ENCODE peak calls at places on chromosomes 13 and 19, in six cellular contexts. P is endothelial cell of umbilical vein, Y is left lung, A is BE2C, S is pancreas, K is heart left ventricle. N is an unnamed sample. For H3K4me1, the result is how much of the 10 kb centered on the place peaks cover.

GRCh38 chr13:77139311-77139710 is 112.4 kb upstream of the FBXL3 start:
- DNase-seq in P (no peak), Y (no peak), A (no peak), S (no peak), K (no peak), N (no peak)

GRCh38 chr13:31485651-31486051 is 253.7 kb upstream of the RXFP2 start:
- DNase-seq in P (peak), Y (no peak), A (no peak), S (no peak), K (no peak), N (no peak)

GRCh38 chr13:80116107-80116506 is 224.8 kb downstream of the SPRY2 start:
- DNase-seq in P (peak), Y (no peak), A (no peak), S (no peak), K (no peak), N (no peak)

GRCh38 chr19:56092685-56093631 is 28.1 kb downstream of the ZNF787 start:
- DNase-seq in P (no peak), Y (no peak), A (no peak), S (no peak), K (peak), N (no peak)

GRCh38 chr13:19672990-19673389 is 39.5 kb downstream of the MPHOSPH8 start:
- DNase-seq in P (no peak), Y (no peak), A (no peak), S (no peak), K (no peak), N (no peak)

GRCh38 chr19:53771133-53771532 is 53.0 kb downstream of the NLRP12 start:
- DNase-seq in P (no peak), Y (no peak), A (no peak), S (no peak), K (no peak), N (no peak)

GRCh38 chr13:57878291-57878690 is 246.7 kb downstream of the PCDH17 start:
- DNase-seq in P (peak), Y (no peak), A (no peak), S (no peak), K (no peak), N (no peak)

GRCh38 chr13:39401756-39402155 is 201.2 kb downstream of the LHFPL6 start:
- DNase-seq in P (no peak), Y (no peak), A (no peak), S (no peak), K (no peak), N (no peak)

GRCh38 chr13:21034602-21035190 is 26.7 kb downstream of the LATS2 start:
- DNase-seq in P (peak), Y (no peak), A (no peak), S (no peak), K (peak), N (no peak)

GRCh38 chr19:10718205-10719196 is 622 bp downstream of the DNM2 start:
- DNase-seq in P (peak), Y (no peak), A (peak), S (peak), K (peak), N (no peak)

GRCh38 chr13:31160857-31161582 is 684 bp downstream of the HSPH1 start:
- DNase-seq in P (peak), Y (peak), A (peak), S (peak), K (peak), N (peak)

GRCh38 chr19:4447327-4448146 is 10.1 kb downstream of the UBXN6 start:
- DNase-seq in P (no peak), Y (no peak), A (no peak), S (peak), K (no peak), N (no peak)

GRCh38 chr13:31012285-31013024 is 80.0 kb downstream of the TEX26 start:
- DNase-seq in P (peak), Y (no peak), A (no peak), S (no peak), K (no peak), N (no peak)

GRCh38 chr19:51689751-51690358 is 3.3 kb upstream of the SPACA6 start:
- DNase-seq in P (peak), Y (peak), A (peak), S (peak), K (peak), N (no peak)

GRCh38 chr19:2168619-2169424 is 5.1 kb downstream of the DOT1L start:
- DNase-seq in P (peak), Y (peak), A (peak), S (peak), K (peak), N (peak)

GRCh38 chr13:89748716-89749115 is 1598.8 kb upstream of the MIR17HG start:
- DNase-seq in P (peak), Y (no peak), A (peak), S (no peak), K (no peak), N (no peak)

GRCh38 chr13:70310720-70311119 is 202.5 kb upstream of the KLHL1 start:
- DNase-seq in P (peak), Y (no peak), A (peak), S (no peak), K (peak), N (no peak)

GRCh38 chr19:47729468-47729798 is 15.9 kb upstream of the NOP53 start:
- DNase-seq in P (peak), Y (peak), A (no peak), S (peak), K (peak), N (peak)

GRCh38 chr13:48496796-48497195 is 36.1 kb downstream of the RCBTB2 start:
- DNase-seq in P (no peak), Y (no peak), A (no peak), S (no peak), K (no peak), N (no peak)

GRCh38 chr13:48494874-48495273 is 38.0 kb downstream of the RCBTB2 start:
- DNase-seq in P (peak), Y (no peak), A (no peak), S (no peak), K (no peak), N (no peak)

GRCh38 chr13:48500652-48501197 is 32.2 kb downstream of the RCBTB2 start:
- DNase-seq in P (no peak), Y (no peak), A (no peak), S (no peak), K (no peak), N (no peak)

GRCh38 chr13:48496271-48496670 is 36.6 kb downstream of the RCBTB2 start:
- DNase-seq in P (peak), Y (no peak), A (no peak), S (no peak), K (no peak), N (no peak)

GRCh38 chr13:48497669-48498068 is 35.2 kb downstream of the RCBTB2 start:
- DNase-seq in P (no peak), Y (no peak), A (no peak), S (no peak), K (no peak), N (no peak)
- H3K4me1 ChIP-seq in P (under half), Y (half or more), A (under half), S (under half), K (under half), N (under half)

GRCh38 chr19:40803857-40804782 is 5.1 kb downstream of the EGLN2 start:
- DNase-seq in P (no peak), Y (peak), A (no peak), S (peak), K (peak), N (peak)

GRCh38 chr19:40804783-40805242 is 5.8 kb downstream of the EGLN2 start:
- DNase-seq in P (no peak), Y (no peak), A (no peak), S (no peak), K (peak), N (no peak)

GRCh38 chr19:40801449-40802299 is 2.7 kb downstream of the EGLN2 start:
- DNase-seq in P (no peak), Y (peak), A (no peak), S (no peak), K (no peak), N (peak)

GRCh38 chr19:40802300-40803169 is 3.5 kb downstream of the EGLN2 start:
- DNase-seq in P (no peak), Y (peak), A (peak), S (peak), K (peak), N (peak)

DNA sequence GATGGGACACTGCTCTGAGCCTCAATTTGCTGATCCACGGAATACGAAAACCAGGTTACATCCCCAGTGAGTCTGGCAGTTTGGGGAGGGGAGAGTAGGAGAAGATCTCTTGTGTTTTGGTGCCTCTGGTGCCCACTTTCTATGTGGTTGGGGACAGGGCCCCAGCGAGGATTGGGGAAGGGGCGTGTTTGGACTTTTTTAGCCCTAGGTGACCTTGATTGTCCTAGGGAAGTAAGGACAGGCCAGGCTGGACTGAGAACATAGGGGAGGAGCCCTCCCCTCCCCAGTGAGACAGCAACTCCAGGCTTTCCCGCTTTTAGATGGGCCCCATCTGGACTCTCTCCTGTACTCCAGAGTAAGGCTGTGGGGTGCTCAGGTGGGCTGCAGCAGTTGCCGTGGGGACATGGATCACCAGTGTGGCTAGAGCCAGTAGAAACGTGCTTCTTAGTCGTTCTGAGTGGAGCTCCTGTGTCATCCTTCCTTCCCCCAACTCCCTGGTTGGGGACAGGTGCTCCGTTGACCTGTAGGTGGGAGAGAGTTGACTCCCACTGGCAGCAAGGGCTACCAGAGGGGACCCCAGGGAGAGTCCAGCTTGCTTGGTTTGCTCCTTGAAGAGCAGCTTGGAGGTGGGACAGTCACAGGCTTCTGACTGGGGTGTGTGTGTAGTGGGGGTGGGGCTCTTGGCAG is 4.3 kb downstream of the EGLN2 start:
- DNase-seq in P (no peak), Y (no peak), A (no peak), S (no peak), K (no peak), N (no peak)
- H3K4me1 ChIP-seq in P (half or more), Y (half or more), A (under half), S (under half), K (half or more), N (half or more)

GRCh38 chr19:45779231-45780145 is 2.8 kb downstream of the DMPK start:
- DNase-seq in P (peak), Y (peak), A (peak), S (peak), K (peak), N (peak)

GRCh38 chr19:45780448-45781281 is 1.6 kb downstream of the DMPK start:
- DNase-seq in P (no peak), Y (no peak), A (no peak), S (peak), K (no peak), N (no peak)

GRCh38 chr19:45781282-45782161 is 768 bp downstream of the DMPK start:
- DNase-seq in P (no peak), Y (no peak), A (peak), S (peak), K (peak), N (peak)

GRCh38 chr19:45778010-45778671 is 4.1 kb downstream of the DMPK start:
- DNase-seq in P (no peak), Y (no peak), A (no peak), S (peak), K (no peak), N (no peak)

GRCh38 chr19:45780146-45780447 is 2.2 kb downstream of the DMPK start:
- DNase-seq in P (no peak), Y (no peak), A (no peak), S (peak), K (no peak), N (no peak)
- H3K4me1 ChIP-seq in P (under half), Y (under half), A (under half), S (under half), K (under half), N (under half)

GRCh38 chr13:41589434-41589833 is 132.1 kb downstream of the RGCC start:
- DNase-seq in P (no peak), Y (no peak), A (no peak), S (no peak), K (no peak), N (no peak)
- H3K4me1 ChIP-seq in P (under half), Y (under half), A (under half), S (under half), K (under half), N (under half)

GRCh38 chr19:13089139-13089856 is 13.4 kb downstream of the LYL1 start:
- DNase-seq in P (no peak), Y (no peak), A (no peak), S (no peak), K (no peak), N (no peak)
- H3K4me1 ChIP-seq in P (under half), Y (under half), A (under half), S (under half), K (under half), N (under half)